ENCODE peak calls at places on chromosomes 12 and 14, in five cellular contexts. C is hepatic stellate cell, G is right atrium auricular region, B is progenitor cell of endocrine pancreas, I is mucosa of descending colon. Q is an unnamed sample.

GRCh38 chr14:44960146-44960545 is 1.6 kb downstream of the KLHL28 start:
- DNase-seq in C (no peak), G (no peak), B (no peak), I (no peak), Q (peak)

GRCh38 chr12:11875414-11875935 is 195.3 kb upstream of the BCL2L14 start:
- DNase-seq in C (no peak), G (no peak), B (no peak), I (no peak), Q (no peak)

GRCh38 chr12:865614-866013 is 83.9 kb downstream of the RAD52 start:
- DNase-seq in C (no peak), G (no peak), B (no peak), I (no peak), Q (no peak)

GRCh38 chr14:74571901-74572828 is 39.9 kb downstream of the LTBP2 start:
- DNase-seq in C (peak), G (no peak), B (no peak), I (no peak), Q (peak)

GRCh38 chr14:90547250-90547649 is 150.4 kb downstream of the CALM1 start:
- DNase-seq in C (no peak), G (no peak), B (no peak), I (no peak), Q (no peak)

GRCh38 chr14:35405304-35405996 is 901 bp upstream of the NFKBIA start:
- DNase-seq in C (no peak), G (peak), B (no peak), I (no peak), Q (no peak)

GRCh38 chr12:113162102-113163029 is 12.8 kb downstream of the CFAP73 start:
- DNase-seq in C (peak), G (no peak), B (no peak), I (no peak), Q (no peak)

GRCh38 chr12:32400866-32401265 is 1.5 kb downstream of the FGD4 start:
- DNase-seq in C (no peak), G (no peak), B (no peak), I (no peak), Q (no peak)

GRCh38 chr14:102516531-102517411 is 7.2 kb upstream of the ANKRD9 start:
- DNase-seq in C (peak), G (no peak), B (peak), I (peak), Q (peak)

GRCh38 chr12:115934046-115934445 is 343.4 kb downstream of the MED13L start:
- DNase-seq in C (no peak), G (peak), B (no peak), I (no peak), Q (no peak)

GRCh38 chr12:104423809-104424208 is 32.9 kb upstream of the CHST11 start:
- DNase-seq in C (no peak), G (no peak), B (no peak), I (no peak), Q (no peak)

Q was measured in OCI-M1.